ENCODE peak calls at places on chromosome 4, in seven cellular contexts. P, V, X, M, S, Q and E are unnamed samples.

GRCh38 chr4:154049457-154050181 is 260.7 kb upstream of the SFRP2 start:
- DNase-seq in P (peak), V (no peak), X (peak), M (peak), S (no peak), Q (no peak), E (peak)

GRCh38 chr4:56908206-56909082 is 744 bp downstream of the REST start:
- DNase-seq in P (peak), V (peak), X (peak), M (peak), S (peak), Q (peak), E (peak)

GRCh38 chr4:126701756-126702155 is 931.0 kb upstream of the INTU start:
- DNase-seq in P (no peak), V (no peak), X (peak), M (no peak), S (no peak), Q (no peak), E (no peak)

GRCh38 chr4:67035501-67035900 is 509.8 kb downstream of the CENPC start:
- DNase-seq in P (no peak), V (no peak), X (peak), M (no peak), S (no peak), Q (no peak), E (no peak)

GRCh38 chr4:140427919-140428471 is 547 bp upstream of the CLGN start:
- DNase-seq in P (no peak), V (no peak), X (no peak), M (no peak), S (no peak), Q (no peak), E (no peak)

GRCh38 chr4:42083816-42084215 is 68.6 kb downstream of the BEND4 start:
- DNase-seq in P (no peak), V (no peak), X (no peak), M (no peak), S (no peak), Q (no peak), E (no peak)

GRCh38 chr4:116838609-116839008 is 246.8 kb downstream of the TRAM1L1 start:
- DNase-seq in P (no peak), V (no peak), X (no peak), M (no peak), S (no peak), Q (no peak), E (no peak)

GRCh38 chr4:20395160-20395773 is 143.6 kb downstream of the SLIT2 start:
- DNase-seq in P (peak), V (peak), X (peak), M (peak), S (peak), Q (peak), E (peak)

GRCh38 chr4:185535818-185536729 is 767 bp upstream of the PDLIM3 start:
- DNase-seq in P (no peak), V (no peak), X (no peak), M (no peak), S (no peak), Q (no peak), E (peak)

GRCh38 chr4:74366367-74366891 is 1.5 kb downstream of the EREG start:
- DNase-seq in P (no peak), V (no peak), X (peak), M (no peak), S (peak), Q (no peak), E (no peak)

GRCh38 chr4:28686618-28687017 is 1826.0 kb downstream of the STIM2 start:
- DNase-seq in P (no peak), V (peak), X (peak), M (peak), S (peak), Q (peak), E (peak)

GRCh38 chr4:26162095-26162494 is 158.7 kb upstream of the RBPJ start:
- DNase-seq in P (no peak), V (no peak), X (no peak), M (no peak), S (peak), Q (no peak), E (no peak)

DNA sequence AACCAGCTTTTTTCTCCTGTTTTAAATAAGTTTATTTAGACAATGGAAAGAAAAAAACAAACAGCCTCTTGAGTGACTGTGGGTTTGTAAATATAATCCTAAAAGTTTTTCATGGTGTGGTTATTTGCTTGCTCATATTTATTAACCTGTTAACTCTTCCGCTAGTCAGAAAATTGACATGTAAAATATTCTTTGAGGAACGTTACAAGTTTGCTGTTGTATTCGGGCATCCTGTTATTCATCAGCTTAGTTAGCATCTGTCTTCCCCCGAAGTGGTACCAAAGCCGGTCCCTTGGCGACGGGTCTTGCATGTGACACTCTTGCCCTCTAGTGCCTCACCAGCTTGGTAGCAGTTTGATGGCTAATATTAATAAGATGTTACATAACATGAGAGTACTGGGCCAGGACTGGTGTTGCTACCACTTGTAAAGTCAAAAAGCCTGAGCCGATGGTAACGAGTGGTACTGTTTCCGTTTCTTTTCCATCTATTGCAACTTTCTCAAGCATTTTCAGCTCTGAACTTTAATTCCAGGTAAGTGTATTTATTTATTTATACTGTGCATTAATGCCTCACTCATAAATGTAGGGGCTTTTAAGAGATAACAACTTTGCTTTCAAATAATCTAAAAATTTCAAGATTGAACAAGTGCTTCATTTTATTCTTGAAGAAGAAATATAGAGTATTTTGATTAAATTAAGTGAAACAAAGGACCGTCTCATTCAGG is at the start of gene NDST3:
- DNase-seq in P (peak), V (no peak), X (peak), M (peak), S (peak), Q (peak), E (peak)
- TF ChIP-seq CTCF in P (peak), V (peak), X (peak), M (peak), S (peak), Q (peak), E (peak)

GRCh38 chr4:94880976-94881375 is 123.2 kb downstream of the BMPR1B start:
- DNase-seq in P (no peak), V (no peak), X (no peak), M (no peak), S (no peak), Q (no peak), E (no peak)
- TF ChIP-seq CTCF in P (no peak), V (no peak), X (no peak), M (no peak), S (no peak), Q (no peak), E (no peak)

GRCh38 chr4:83237591-83237990 is 47.0 kb downstream of the COQ2 start:
- DNase-seq in P (no peak), V (no peak), X (no peak), M (no peak), S (no peak), Q (no peak), E (no peak)

GRCh38 chr4:83232087-83232486 is 52.5 kb downstream of the COQ2 start:
- DNase-seq in P (no peak), V (no peak), X (no peak), M (no peak), S (no peak), Q (no peak), E (no peak)

GRCh38 chr4:83230928-83231327 is 53.7 kb downstream of the COQ2 start:
- DNase-seq in P (no peak), V (no peak), X (no peak), M (no peak), S (no peak), Q (no peak), E (no peak)

GRCh38 chr4:83234902-83235644 is 49.5 kb downstream of the COQ2 start:
- DNase-seq in P (no peak), V (no peak), X (peak), M (no peak), S (peak), Q (no peak), E (no peak)

GRCh38 chr4:83231620-83232056 is 53.0 kb downstream of the COQ2 start:
- DNase-seq in P (no peak), V (no peak), X (peak), M (no peak), S (peak), Q (no peak), E (no peak)
- TF ChIP-seq CTCF in P (no peak), V (no peak), X (no peak), M (no peak), S (no peak), Q (no peak), E (no peak)

GRCh38 chr4:69154021-69154420 is 57.7 kb downstream of the UGT2B7 start:
- DNase-seq in P (no peak), V (no peak), X (no peak), M (no peak), S (no peak), Q (no peak), E (no peak)

DNA sequence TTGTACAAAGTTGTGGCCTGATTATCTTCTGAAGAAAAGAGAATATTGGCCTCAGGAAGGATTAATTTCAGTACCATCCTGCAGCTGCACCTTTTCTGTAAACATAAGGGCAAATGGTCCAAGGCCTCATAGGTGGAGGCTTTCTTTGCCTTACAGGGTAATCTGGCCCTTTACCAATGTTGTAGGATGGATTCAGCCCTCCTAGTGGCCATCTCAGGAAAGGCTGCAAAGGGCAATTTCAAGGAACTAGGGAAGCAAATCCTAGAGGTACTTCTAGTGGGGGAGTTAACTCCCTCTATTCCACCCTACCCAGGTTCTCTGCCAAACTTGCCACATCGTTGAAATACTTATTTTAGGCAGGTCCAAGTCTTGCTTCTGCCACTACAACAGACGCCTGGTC is 57.6 kb downstream of the UGT2B11 start:
- DNase-seq in P (peak), V (no peak), X (peak), M (peak), S (no peak), Q (no peak), E (peak)
- TF ChIP-seq CTCF in P (no peak), V (no peak), X (peak), M (peak), S (peak), Q (peak), E (peak)

DNA sequence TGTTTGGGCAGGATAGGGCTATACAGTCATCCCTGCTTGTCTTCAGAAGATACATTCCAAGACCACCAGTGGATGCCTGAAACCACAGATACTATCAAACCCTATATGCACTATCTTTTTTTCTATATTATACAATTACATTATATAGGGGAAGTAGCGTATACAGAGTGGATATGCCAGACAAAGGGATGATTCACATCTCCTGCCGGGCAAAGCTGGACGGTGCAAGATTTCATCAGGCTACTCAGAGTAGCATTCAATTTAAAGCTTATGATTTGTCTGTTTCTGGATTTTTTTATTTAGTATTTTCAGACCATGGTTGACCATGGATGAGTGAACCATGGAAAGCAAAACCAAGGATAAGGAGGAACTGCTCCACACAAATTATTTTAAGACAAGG is 7.0 kb upstream of the AMTN start:
- DNase-seq in P (no peak), V (no peak), X (peak), M (no peak), S (no peak), Q (no peak), E (no peak)
- TF ChIP-seq CTCF in P (no peak), V (no peak), X (peak), M (no peak), S (no peak), Q (no peak), E (no peak)